ENCODE peak calls at places on chromosomes 7 and 10, in seven cellular contexts. A is pancreas, L is colonic mucosa, S is neuronal stem cell, R is RPMI8226, U is cardiac fibroblast, Y is T follicular helper cell. D is an unnamed sample.

GRCh38 chr10:25804505-25804904 is 129.5 kb upstream of the MYO3A start:
- DNase-seq in A (no peak), L (no peak), S (no peak), R (peak), U (no peak), Y (no peak), D (no peak)

GRCh38 chr10:86870679-86871078 is 86.7 kb downstream of the MMRN2 start:
- DNase-seq in A (no peak), L (no peak), S (no peak), R (no peak), U (no peak), Y (no peak), D (no peak)

GRCh38 chr10:24344279-24344678 is 135.3 kb downstream of the KIAA1217 start:
- DNase-seq in A (no peak), L (no peak), S (no peak), R (peak), U (peak), Y (no peak), D (no peak)

GRCh38 chr7:69696686-69697685 is 98.7 kb downstream of the AUTS2 start:
- DNase-seq in A (no peak), L (no peak), S (no peak), R (peak), U (no peak), Y (no peak), D (no peak)

GRCh38 chr10:120538091-120538490 is 81.1 kb downstream of the PLPP4 start:
- DNase-seq in A (no peak), L (no peak), S (no peak), R (no peak), U (no peak), Y (no peak), D (no peak)

GRCh38 chr10:114345701-114346100 is 58.6 kb downstream of the AFAP1L2 start:
- DNase-seq in A (no peak), L (no peak), S (no peak), R (no peak), U (no peak), Y (no peak), D (no peak)

GRCh38 chr10:57880441-57881301 is 387.0 kb downstream of the IPMK start:
- DNase-seq in A (no peak), L (no peak), S (no peak), R (no peak), U (peak), Y (no peak), D (no peak)

GRCh38 chr7:141184532-141185190 is 110.8 kb downstream of the TMEM178B start:
- DNase-seq in A (no peak), L (no peak), S (no peak), R (no peak), U (no peak), Y (no peak), D (no peak)

GRCh38 chr10:33155720-33156638 is 178.5 kb downstream of the NRP1 start:
- DNase-seq in A (no peak), L (no peak), S (no peak), R (peak), U (peak), Y (no peak), D (no peak)

GRCh38 chr7:101244385-101245146 is at the start of gene FIS1:
- DNase-seq in A (peak), L (peak), S (peak), R (peak), U (peak), Y (peak), D (peak)

GRCh38 chr10:59387951-59388431 is 25.6 kb upstream of the FAM13C start:
- DNase-seq in A (no peak), L (no peak), S (peak), R (no peak), U (peak), Y (no peak), D (no peak)

GRCh38 chr10:77385315-77385714 is 252.3 kb downstream of the KCNMA1 start:
- DNase-seq in A (no peak), L (no peak), S (no peak), R (no peak), U (no peak), Y (no peak), D (no peak)

GRCh38 chr10:25068152-25069058 is 52.0 kb downstream of the THNSL1 start:
- DNase-seq in A (no peak), L (no peak), S (no peak), R (no peak), U (peak), Y (no peak), D (no peak)

GRCh38 chr7:140358771-140359095 is 39.6 kb downstream of the SLC37A3 start:
- DNase-seq in A (no peak), L (no peak), S (no peak), R (no peak), U (no peak), Y (no peak), D (no peak)

GRCh38 chr7:25950488-25951413 is 201.2 kb upstream of the NFE2L3 start:
- DNase-seq in A (peak), L (peak), S (peak), R (peak), U (peak), Y (peak), D (peak)

GRCh38 chr10:52437205-52437646 is 123.1 kb downstream of the DKK1 start:
- DNase-seq in A (no peak), L (no peak), S (no peak), R (peak), U (no peak), Y (no peak), D (no peak)

GRCh38 chr10:131477457-131478205 is 166.1 kb upstream of the TCERG1L start:
- DNase-seq in A (no peak), L (no peak), S (no peak), R (peak), U (no peak), Y (no peak), D (no peak)

GRCh38 chr7:27774717-27775328 is 34.9 kb downstream of the TAX1BP1 start:
- DNase-seq in A (no peak), L (no peak), S (peak), R (peak), U (peak), Y (no peak), D (no peak)

GRCh38 chr10:98748298-98748697 is 301.6 kb upstream of the HPS1 start:
- DNase-seq in A (no peak), L (peak), S (peak), R (peak), U (peak), Y (no peak), D (no peak)

GRCh38 chr10:88127266-88127665 is 263.8 kb downstream of the PTEN start:
- DNase-seq in A (no peak), L (no peak), S (no peak), R (no peak), U (no peak), Y (no peak), D (no peak)

GRCh38 chr10:46232666-46233065 is 54.1 kb upstream of the ANTXRL start:
- DNase-seq in A (no peak), L (peak), S (no peak), R (no peak), U (no peak), Y (no peak), D (no peak)

GRCh38 chr7:157044943-157045660 is 34.6 kb upstream of the MNX1 start:
- DNase-seq in A (peak), L (no peak), S (no peak), R (no peak), U (no peak), Y (no peak), D (no peak)

GRCh38 chr10:99667108-99667751 is 7.9 kb downstream of the ENTPD7 start:
- DNase-seq in A (no peak), L (no peak), S (no peak), R (no peak), U (peak), Y (no peak), D (no peak)

GRCh38 chr7:81236560-81236959 is 317.7 kb upstream of the SEMA3C start:
- DNase-seq in A (no peak), L (no peak), S (no peak), R (no peak), U (no peak), Y (no peak), D (no peak)

GRCh38 chr10:58518775-58519174 is 6.1 kb downstream of the BICC1 start:
- DNase-seq in A (no peak), L (no peak), S (no peak), R (no peak), U (peak), Y (no peak), D (no peak)

GRCh38 chr10:34721201-34721840 is 93.8 kb downstream of the PARD3 start:
- DNase-seq in A (no peak), L (no peak), S (no peak), R (peak), U (peak), Y (no peak), D (no peak)

GRCh38 chr7:92834661-92835139 is 1.7 kb downstream of the CDK6 start:
- DNase-seq in A (peak), L (peak), S (peak), R (peak), U (no peak), Y (no peak), D (peak)

GRCh38 chr7:139993592-139993991 is 69.2 kb downstream of the PARP12 start:
- DNase-seq in A (no peak), L (no peak), S (no peak), R (no peak), U (no peak), Y (no peak), D (no peak)